ENCODE peak calls at places on chromosomes 7 and 10, in five cellular contexts. Y is HCT116, W is A549, Z is IMR-90, O is GM12878. I is an unnamed sample.
A peak's percentile ranks its signal among the peaks of the same experiment; 100 is the strongest.

GRCh38 chr10:90308223-90308622 is 549.6 kb downstream of the HTR7 start:
- DNase-seq in Y (no peak), W (no peak), Z (peak; percentile 70), O (no peak), I (no peak)

GRCh38 chr10:14327535-14327934 is 3.2 kb downstream of the FRMD4A start:
- DNase-seq in Y (no peak), W (no peak), Z (no peak), O (no peak), I (no peak)

GRCh38 chr7:77727936-77728701 is 31.9 kb downstream of the RSBN1L start:
- DNase-seq in Y (no peak), W (no peak), Z (peak; percentile 55), O (no peak), I (no peak)

GRCh38 chr10:24449334-24449740 is 240.4 kb downstream of the KIAA1217 start:
- DNase-seq in Y (no peak), W (no peak), Z (peak; percentile 64), O (no peak), I (no peak)

GRCh38 chr10:71213761-71214440 is 1.5 kb downstream of the UNC5B start:
- DNase-seq in Y (no peak), W (peak; percentile 33), Z (peak; percentile 80), O (no peak), I (no peak)

GRCh38 chr10:33273295-33274002 is 61.0 kb downstream of the NRP1 start:
- DNase-seq in Y (no peak), W (peak; percentile 78), Z (peak; percentile 96), O (no peak), I (peak; percentile 58)

GRCh38 chr7:120856621-120857352 is 1.2 kb downstream of the TSPAN12 start:
- DNase-seq in Y (peak; percentile 29), W (peak; percentile 29), Z (peak; percentile 8), O (peak; percentile 73), I (no peak)

GRCh38 chr7:133718131-133718530 is 409.0 kb upstream of the LRGUK start:
- DNase-seq in Y (no peak), W (no peak), Z (no peak), O (no peak), I (no peak)

GRCh38 chr7:36129048-36129534 is 24.0 kb upstream of the EEPD1 start:
- DNase-seq in Y (no peak), W (peak; percentile 66), Z (peak; percentile 55), O (no peak), I (no peak)

GRCh38 chr7:155452505-155453295 is 5.2 kb upstream of the EN2 start:
- DNase-seq in Y (no peak), W (no peak), Z (no peak), O (no peak), I (no peak)
- TF ChIP-seq CEBPB in Y (no peak), W (no peak), Z (no peak), O (no peak), I (no peak)

GRCh38 chr7:5452470-5452899 is 28.9 kb upstream of the TNRC18 start:
- DNase-seq in Y (no peak), W (no peak), Z (no peak), O (no peak), I (no peak)

GRCh38 chr7:5451391-5451790 is 27.8 kb upstream of the TNRC18 start:
- DNase-seq in Y (no peak), W (no peak), Z (no peak), O (no peak), I (no peak)

GRCh38 chr7:5445991-5446594 is 22.5 kb upstream of the TNRC18 start:
- DNase-seq in Y (no peak), W (no peak), Z (no peak), O (no peak), I (no peak)

GRCh38 chr7:5450549-5451327 is 27.1 kb upstream of the TNRC18 start:
- DNase-seq in Y (no peak), W (peak; percentile 58), Z (peak; percentile 34), O (no peak), I (peak; percentile 89)

DNA sequence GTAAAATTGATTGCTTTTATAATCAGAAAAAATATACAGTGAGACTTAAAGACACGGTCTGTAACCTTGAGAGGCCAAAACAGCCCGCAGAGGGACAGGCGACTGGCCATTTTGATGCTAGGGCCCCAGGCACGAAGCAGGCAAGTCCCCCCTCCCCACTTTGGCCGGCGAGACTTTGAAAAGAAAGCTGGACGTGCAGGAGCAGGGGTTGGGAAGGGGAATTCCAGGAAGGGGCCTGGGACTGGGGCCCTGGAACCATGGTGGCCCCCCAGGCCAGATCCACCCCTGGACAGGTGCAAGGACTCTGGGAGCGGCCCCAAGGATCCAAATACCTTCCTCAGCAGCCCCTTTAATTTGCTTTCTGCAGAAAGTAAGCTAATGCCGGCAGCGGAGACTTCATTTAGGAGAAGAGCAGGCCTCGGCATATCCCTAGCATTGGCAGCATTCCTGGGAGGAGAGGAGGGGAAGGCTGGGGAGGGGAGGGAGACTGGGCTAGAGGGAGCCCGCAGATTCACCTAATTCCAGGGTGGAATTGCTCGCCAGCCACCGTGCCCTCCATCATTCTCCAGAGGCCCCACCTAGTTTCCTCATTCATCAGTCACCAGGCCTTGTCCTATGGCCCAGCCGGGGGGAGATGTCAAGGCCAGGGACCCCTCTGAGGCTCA is 24.9 kb upstream of the TNRC18 start:
- DNase-seq in Y (no peak), W (no peak), Z (no peak), O (no peak), I (no peak)
- TF ChIP-seq RAD21 in Y (no peak), W (no peak), Z (no peak), O (no peak), I (no peak)

GRCh38 chr7:138773817-138774216 is 24.0 kb upstream of the TMEM213 start:
- DNase-seq in Y (no peak), W (no peak), Z (no peak), O (no peak), I (peak; percentile 76)
- TF ChIP-seq CEBPB in Y (no peak), W (no peak), Z (no peak), O (no peak), I (no peak)

DNA sequence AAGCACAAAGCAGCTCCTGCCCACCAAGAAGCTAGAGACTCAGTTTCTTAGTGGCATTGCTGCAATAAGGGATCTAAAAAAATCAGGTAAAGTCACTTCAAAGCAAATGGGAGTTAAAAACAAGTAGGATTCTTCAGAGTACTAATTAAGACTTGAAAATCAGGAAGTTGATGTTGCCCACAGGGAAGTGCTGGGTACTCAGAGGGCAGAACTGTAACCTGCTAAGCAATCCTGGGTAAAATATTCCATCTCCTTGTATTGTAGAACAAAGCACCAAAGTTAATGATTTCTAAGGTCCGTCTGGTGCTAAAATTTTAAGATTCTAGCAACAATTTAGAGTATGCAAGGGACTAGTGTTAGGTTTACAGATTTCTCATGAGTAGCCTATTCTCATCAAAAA is 8.3 kb downstream of the PEX1 start:
- DNase-seq in Y (no peak), W (no peak), Z (no peak), O (no peak), I (no peak)
- TF ChIP-seq RAD21 in Y (no peak), W (no peak), Z (no peak), O (no peak), I (no peak)

GRCh38 chr10:115706482-115707076 is 566.4 kb downstream of the GFRA1 start:
- DNase-seq in Y (peak; percentile 12), W (no peak), Z (peak; percentile 30), O (no peak), I (no peak)
- TF ChIP-seq CEBPB in Y (no peak), W (no peak), Z (no peak), O (no peak), I (no peak)

GRCh38 chr7:115864082-115864481 is 166.5 kb downstream of the TFEC start:
- DNase-seq in Y (no peak), W (no peak), Z (no peak), O (no peak), I (no peak)
- TF ChIP-seq RAD21 in Y (no peak), W (no peak), Z (no peak), O (no peak), I (no peak)

GRCh38 chr7:47067215-47067614 is 514.7 kb downstream of the TNS3 start:
- DNase-seq in Y (no peak), W (no peak), Z (no peak), O (no peak), I (no peak)
- TF ChIP-seq CEBPB in Y (no peak), W (no peak), Z (no peak), O (no peak), I (no peak)

GRCh38 chr7:17706734-17707133 is 233.6 kb downstream of the SNX13 start:
- DNase-seq in Y (peak; percentile 65), W (peak; percentile 49), Z (peak; percentile 72), O (peak; percentile 12), I (peak; percentile 54)
- TF ChIP-seq RAD21 in Y (peak; percentile 86), W (peak; percentile 90), Z (peak; percentile 80), O (peak; percentile 94), I (peak; percentile 96)

GRCh38 chr10:69731698-69732097 is 70.0 kb upstream of the COL13A1 start:
- DNase-seq in Y (no peak), W (no peak), Z (no peak), O (no peak), I (no peak)
- TF ChIP-seq CEBPB in Y (no peak), W (no peak), Z (no peak), O (no peak), I (no peak)

DNA sequence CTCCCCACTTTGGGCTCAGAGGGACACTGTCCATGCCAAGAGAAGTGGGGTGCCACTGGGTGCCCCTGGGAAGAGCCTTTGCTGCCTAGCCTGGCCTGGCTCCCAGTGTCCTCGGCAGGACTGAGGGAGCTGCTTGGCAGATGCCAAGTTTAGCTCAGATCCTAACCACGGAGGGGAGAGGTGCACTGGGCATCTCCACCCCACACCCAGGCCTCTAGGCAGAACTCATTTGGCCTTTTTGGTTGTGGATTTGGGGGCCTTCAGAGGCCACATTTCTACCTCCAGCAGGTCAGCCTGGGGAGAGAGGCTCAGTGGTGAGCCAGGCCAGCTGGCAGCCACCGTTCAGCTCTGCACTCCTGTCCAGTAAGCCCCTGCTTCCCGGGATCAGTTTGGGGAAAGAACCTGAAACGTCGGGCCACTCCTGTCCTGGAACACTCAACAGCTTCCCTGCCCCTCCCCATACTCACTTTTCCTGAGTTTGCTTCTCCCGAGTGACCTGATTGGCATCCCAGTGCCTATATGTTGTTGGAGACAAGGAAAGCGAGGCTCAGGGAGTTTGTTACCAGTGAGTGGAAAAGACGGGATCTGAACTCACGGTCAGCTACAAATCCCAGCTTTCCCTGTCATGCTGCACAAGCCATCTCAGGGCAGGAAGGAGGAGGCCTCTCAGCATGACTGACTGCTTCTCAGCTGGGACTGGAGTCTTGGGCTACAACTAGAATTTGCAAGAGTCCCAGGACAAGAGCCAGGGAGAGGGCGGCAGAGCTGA is 11.2 kb upstream of the CXCL12 start:
- DNase-seq in Y (no peak), W (no peak), Z (no peak), O (no peak), I (no peak)
- TF ChIP-seq RAD21 in Y (no peak), W (no peak), Z (no peak), O (no peak), I (no peak)